ENCODE peak calls at places on chromosomes 5 and 9, in five cellular contexts. O is NCI-H524, C is T follicular helper cell, S is amniotic epithelial cell, G is HTR-8/SVneo. Q is an unnamed sample.

GRCh38 chr9:73441223-73441622 is 289.6 kb downstream of the ANXA1 start:
- DNase-seq in S (no peak), C (no peak), G (no peak), O (no peak), Q (no peak)

GRCh38 chr5:179061025-179061424 is 852 bp downstream of the ZNF354C start:
- DNase-seq in O (no peak), G (no peak), S (no peak), C (no peak), Q (no peak)

GRCh38 chr5:140258016-140258415 is 44.9 kb downstream of the PFDN1 start:
- DNase-seq in S (no peak), O (no peak), C (no peak), G (no peak), Q (no peak)

GRCh38 chr5:157528036-157528632 is 47.4 kb downstream of the ADAM19 start:
- DNase-seq in O (no peak), G (no peak), C (no peak), S (peak; percentile 55), Q (no peak)

GRCh38 chr5:10323588-10324488 is 16.1 kb upstream of the CMBL start:
- DNase-seq in C (no peak), O (no peak), G (no peak), S (peak; percentile 38), Q (no peak)

GRCh38 chr9:132989014-132989310 is 10.5 kb downstream of the GFI1B start:
- DNase-seq in C (no peak), S (no peak), G (no peak), O (no peak), Q (no peak)

GRCh38 chr9:92648447-92649406 is 21.2 kb downstream of the IPPK start:
- DNase-seq in C (no peak), G (no peak), O (no peak), S (no peak), Q (no peak)

GRCh38 chr9:38394419-38394818 is 1.9 kb downstream of the ALDH1B1 start:
- DNase-seq in C (no peak), S (no peak), G (no peak), O (no peak), Q (no peak)

GRCh38 chr9:15416880-15417279 is 5.8 kb upstream of the SNAPC3 start:
- DNase-seq in C (peak; percentile 12), G (no peak), S (peak; percentile 55), O (peak; percentile 11), Q (peak; percentile 42)

GRCh38 chr5:141805874-141806273 is 72.3 kb downstream of the PCDH1 start:
- DNase-seq in O (no peak), C (no peak), G (no peak), S (no peak), Q (no peak)

GRCh38 chr5:135707302-135707701 is 127.2 kb upstream of the SLC25A48 start:
- DNase-seq in C (no peak), G (no peak), O (no peak), S (no peak), Q (no peak)

GRCh38 chr5:54785729-54786548 is 199.5 kb downstream of the ESM1 start:
- DNase-seq in O (no peak), G (no peak), S (no peak), C (no peak), Q (no peak)

GRCh38 chr9:3992924-3993323 is 306.9 kb downstream of the GLIS3 start:
- DNase-seq in G (no peak), C (no peak), O (no peak), S (peak; percentile 87), Q (no peak)